ENCODE peak calls at places on chromosome 12, in four cellular contexts. One of them, this sample, is unnamed.

GRCh38 chr12:18239561-18239960 is 21.8 kb upstream of the PIK3C2G start:
- DNase-seq in fibroblast of lung: peak
- DNase-seq in progenitor cell of endocrine pancreas: no peak
- DNase-seq in cardiac muscle cell: no peak
- DNase-seq in this sample: no peak

GRCh38 chr12:22477166-22477893 is 67.0 kb downstream of the C2CD5 start:
- DNase-seq in fibroblast of lung: peak
- DNase-seq in progenitor cell of endocrine pancreas: no peak
- DNase-seq in cardiac muscle cell: no peak
- DNase-seq in this sample: no peak

GRCh38 chr12:49198431-49199155 is 9.7 kb upstream of the TUBA1A start:
- DNase-seq in fibroblast of lung: peak
- DNase-seq in progenitor cell of endocrine pancreas: no peak
- DNase-seq in cardiac muscle cell: no peak
- DNase-seq in this sample: no peak

GRCh38 chr12:54229624-54230212 is 40.9 kb upstream of the SMUG1 start:
- DNase-seq in fibroblast of lung: peak
- DNase-seq in progenitor cell of endocrine pancreas: no peak
- DNase-seq in cardiac muscle cell: no peak
- DNase-seq in this sample: no peak

GRCh38 chr12:100163416-100164152 is 20.9 kb upstream of the BLTP3B start:
- DNase-seq in fibroblast of lung: peak
- DNase-seq in progenitor cell of endocrine pancreas: peak
- DNase-seq in cardiac muscle cell: peak
- DNase-seq in this sample: peak

GRCh38 chr12:19129486-19130223 is at the start of gene PLEKHA5:
- DNase-seq in fibroblast of lung: peak
- DNase-seq in progenitor cell of endocrine pancreas: peak
- DNase-seq in cardiac muscle cell: peak
- DNase-seq in this sample: peak

GRCh38 chr12:22994276-22994675 is 369.3 kb downstream of the ETNK1 start:
- DNase-seq in fibroblast of lung: no peak
- DNase-seq in progenitor cell of endocrine pancreas: no peak
- DNase-seq in cardiac muscle cell: no peak
- DNase-seq in this sample: no peak

GRCh38 chr12:120453977-120454376 is 7.7 kb downstream of the GATC start:
- DNase-seq in fibroblast of lung: peak
- DNase-seq in progenitor cell of endocrine pancreas: no peak
- DNase-seq in cardiac muscle cell: peak
- DNase-seq in this sample: no peak

GRCh38 chr12:99722690-99723486 is 75.3 kb downstream of the GARIN6 start:
- DNase-seq in fibroblast of lung: no peak
- DNase-seq in progenitor cell of endocrine pancreas: no peak
- DNase-seq in cardiac muscle cell: no peak
- DNase-seq in this sample: no peak

GRCh38 chr12:3673960-3674708 is 78.8 kb downstream of the CRACR2A start:
- DNase-seq in fibroblast of lung: no peak
- DNase-seq in progenitor cell of endocrine pancreas: no peak
- DNase-seq in cardiac muscle cell: no peak
- DNase-seq in this sample: no peak
- TF ChIP-seq CTCF in fibroblast of lung: no peak
- TF ChIP-seq CTCF in progenitor cell of endocrine pancreas: no peak
- TF ChIP-seq CTCF in cardiac muscle cell: no peak
- TF ChIP-seq CTCF in this sample: no peak

DNA sequence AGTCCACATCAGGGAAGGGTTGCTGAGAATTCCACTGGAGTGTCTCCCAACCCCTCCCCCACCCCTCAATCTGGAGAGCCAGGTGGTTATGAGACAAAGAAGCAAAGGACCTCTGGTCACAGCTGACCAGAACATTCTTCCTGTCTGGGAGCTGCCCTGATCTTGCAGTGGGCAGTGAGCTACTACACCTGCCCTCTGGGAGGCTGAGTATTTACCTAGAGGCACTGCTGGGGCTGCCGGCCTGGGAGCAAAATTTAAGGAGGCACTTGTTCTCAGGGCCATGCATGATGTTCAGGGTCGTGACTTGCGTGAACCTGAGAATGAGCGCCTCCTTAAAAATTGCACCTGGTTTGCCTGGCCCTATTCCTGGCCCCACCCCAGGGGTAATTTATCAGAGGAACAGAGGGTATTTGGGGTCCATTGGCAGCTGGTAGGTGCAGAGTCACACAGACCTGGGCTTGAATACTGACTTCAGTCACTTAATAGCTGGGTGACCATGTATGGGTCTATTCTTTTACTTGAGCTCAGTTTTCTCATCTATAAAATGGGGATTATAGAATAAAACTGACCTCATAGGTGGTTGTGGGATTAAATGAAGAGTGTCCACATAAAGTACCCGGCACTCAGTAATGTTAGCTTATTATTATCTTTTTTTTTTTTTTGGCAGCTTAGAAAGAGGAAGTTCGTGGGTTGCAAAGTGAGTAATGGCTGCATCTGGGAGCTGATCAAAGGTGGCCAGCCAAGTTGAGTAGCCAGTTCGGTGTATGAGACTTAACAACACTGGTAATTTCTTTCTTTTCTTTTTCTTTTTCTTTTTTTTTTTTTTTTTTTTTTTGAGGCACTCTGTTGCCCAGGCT is 107.4 kb upstream of the MED13L start:
- DNase-seq in fibroblast of lung: peak
- DNase-seq in progenitor cell of endocrine pancreas: no peak
- DNase-seq in cardiac muscle cell: no peak
- DNase-seq in this sample: no peak
- TF ChIP-seq CTCF in fibroblast of lung: no peak
- TF ChIP-seq CTCF in progenitor cell of endocrine pancreas: no peak
- TF ChIP-seq CTCF in cardiac muscle cell: no peak
- TF ChIP-seq CTCF in this sample: no peak

GRCh38 chr12:88017964-88018363 is 11.2 kb downstream of the C12orf50 start:
- DNase-seq in fibroblast of lung: no peak
- DNase-seq in progenitor cell of endocrine pancreas: no peak
- DNase-seq in cardiac muscle cell: no peak
- DNase-seq in this sample: no peak
- TF ChIP-seq CTCF in fibroblast of lung: no peak
- TF ChIP-seq CTCF in progenitor cell of endocrine pancreas: no peak
- TF ChIP-seq CTCF in cardiac muscle cell: no peak
- TF ChIP-seq CTCF in this sample: no peak

GRCh38 chr12:109739747-109740693 is 26.4 kb downstream of the FAM222A start:
- DNase-seq in fibroblast of lung: no peak
- DNase-seq in progenitor cell of endocrine pancreas: no peak
- DNase-seq in cardiac muscle cell: no peak
- DNase-seq in this sample: no peak
- TF ChIP-seq CTCF in fibroblast of lung: no peak
- TF ChIP-seq CTCF in progenitor cell of endocrine pancreas: peak
- TF ChIP-seq CTCF in cardiac muscle cell: peak
- TF ChIP-seq CTCF in this sample: peak

GRCh38 chr12:117472983-117473382 is 111.6 kb upstream of the NOS1 start:
- DNase-seq in fibroblast of lung: no peak
- DNase-seq in progenitor cell of endocrine pancreas: peak
- DNase-seq in cardiac muscle cell: peak
- DNase-seq in this sample: no peak
- TF ChIP-seq CTCF in fibroblast of lung: no peak
- TF ChIP-seq CTCF in progenitor cell of endocrine pancreas: peak
- TF ChIP-seq CTCF in cardiac muscle cell: no peak
- TF ChIP-seq CTCF in this sample: peak

GRCh38 chr12:112998997-112999767 is 20.9 kb downstream of the OAS2 start:
- DNase-seq in fibroblast of lung: no peak
- DNase-seq in progenitor cell of endocrine pancreas: no peak
- DNase-seq in cardiac muscle cell: no peak
- DNase-seq in this sample: no peak

GRCh38 chr12:113002676-113003075 is 24.4 kb downstream of the OAS2 start:
- DNase-seq in fibroblast of lung: no peak
- DNase-seq in progenitor cell of endocrine pancreas: no peak
- DNase-seq in cardiac muscle cell: no peak
- DNase-seq in this sample: no peak

GRCh38 chr12:113003631-113004030 is 25.3 kb downstream of the OAS2 start:
- DNase-seq in fibroblast of lung: no peak
- DNase-seq in progenitor cell of endocrine pancreas: no peak
- DNase-seq in cardiac muscle cell: no peak
- DNase-seq in this sample: no peak

GRCh38 chr12:113000433-113000832 is 22.1 kb downstream of the OAS2 start:
- DNase-seq in fibroblast of lung: no peak
- DNase-seq in progenitor cell of endocrine pancreas: no peak
- DNase-seq in cardiac muscle cell: no peak
- DNase-seq in this sample: no peak

DNA sequence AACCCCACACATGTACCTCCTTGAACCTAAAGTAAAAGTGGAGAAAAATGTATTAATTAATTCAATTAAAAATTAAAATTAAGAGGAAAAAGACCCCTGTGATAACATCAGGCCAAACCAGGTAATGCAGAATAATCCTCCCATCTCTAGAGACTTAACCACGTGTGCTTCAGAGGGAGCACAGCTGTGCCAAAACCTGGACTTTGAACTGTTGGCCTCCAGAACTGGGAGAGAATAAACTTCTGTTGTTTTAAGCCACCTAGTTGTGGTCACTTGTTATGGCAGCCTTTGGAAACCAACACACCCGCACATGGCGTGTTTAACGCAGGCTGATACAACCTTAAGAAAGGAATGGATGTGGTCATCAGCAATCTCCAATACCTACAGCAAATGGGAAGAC is 23.8 kb downstream of the OAS2 start:
- DNase-seq in fibroblast of lung: no peak
- DNase-seq in progenitor cell of endocrine pancreas: no peak
- DNase-seq in cardiac muscle cell: no peak
- DNase-seq in this sample: no peak
- TF ChIP-seq CTCF in fibroblast of lung: no peak
- TF ChIP-seq CTCF in progenitor cell of endocrine pancreas: peak
- TF ChIP-seq CTCF in cardiac muscle cell: no peak
- TF ChIP-seq CTCF in this sample: peak

GRCh38 chr12:31221566-31221945 is 104.4 kb downstream of the SINHCAF start:
- DNase-seq in fibroblast of lung: no peak
- DNase-seq in progenitor cell of endocrine pancreas: no peak
- DNase-seq in cardiac muscle cell: no peak
- DNase-seq in this sample: no peak

GRCh38 chr12:31220061-31220460 is 105.9 kb downstream of the SINHCAF start:
- DNase-seq in fibroblast of lung: no peak
- DNase-seq in progenitor cell of endocrine pancreas: no peak
- DNase-seq in cardiac muscle cell: no peak
- DNase-seq in this sample: no peak

GRCh38 chr12:31224768-31225448 is 101.0 kb downstream of the SINHCAF start:
- DNase-seq in fibroblast of lung: no peak
- DNase-seq in progenitor cell of endocrine pancreas: no peak
- DNase-seq in cardiac muscle cell: no peak
- DNase-seq in this sample: no peak

GRCh38 chr12:31220633-31221565 is 105.1 kb downstream of the SINHCAF start:
- DNase-seq in fibroblast of lung: peak
- DNase-seq in progenitor cell of endocrine pancreas: no peak
- DNase-seq in cardiac muscle cell: no peak
- DNase-seq in this sample: no peak

GRCh38 chr12:31222620-31223222 is 103.2 kb downstream of the SINHCAF start:
- DNase-seq in fibroblast of lung: no peak
- DNase-seq in progenitor cell of endocrine pancreas: no peak
- DNase-seq in cardiac muscle cell: no peak
- DNase-seq in this sample: no peak
- TF ChIP-seq CTCF in fibroblast of lung: no peak
- TF ChIP-seq CTCF in progenitor cell of endocrine pancreas: no peak
- TF ChIP-seq CTCF in cardiac muscle cell: no peak
- TF ChIP-seq CTCF in this sample: no peak

GRCh38 chr12:12725086-12725955 is 8.2 kb downstream of the CDKN1B start:
- DNase-seq in fibroblast of lung: peak
- DNase-seq in progenitor cell of endocrine pancreas: peak
- DNase-seq in cardiac muscle cell: peak
- DNase-seq in this sample: peak
- TF ChIP-seq CTCF in fibroblast of lung: no peak
- TF ChIP-seq CTCF in progenitor cell of endocrine pancreas: peak
- TF ChIP-seq CTCF in cardiac muscle cell: no peak
- TF ChIP-seq CTCF in this sample: no peak

DNA sequence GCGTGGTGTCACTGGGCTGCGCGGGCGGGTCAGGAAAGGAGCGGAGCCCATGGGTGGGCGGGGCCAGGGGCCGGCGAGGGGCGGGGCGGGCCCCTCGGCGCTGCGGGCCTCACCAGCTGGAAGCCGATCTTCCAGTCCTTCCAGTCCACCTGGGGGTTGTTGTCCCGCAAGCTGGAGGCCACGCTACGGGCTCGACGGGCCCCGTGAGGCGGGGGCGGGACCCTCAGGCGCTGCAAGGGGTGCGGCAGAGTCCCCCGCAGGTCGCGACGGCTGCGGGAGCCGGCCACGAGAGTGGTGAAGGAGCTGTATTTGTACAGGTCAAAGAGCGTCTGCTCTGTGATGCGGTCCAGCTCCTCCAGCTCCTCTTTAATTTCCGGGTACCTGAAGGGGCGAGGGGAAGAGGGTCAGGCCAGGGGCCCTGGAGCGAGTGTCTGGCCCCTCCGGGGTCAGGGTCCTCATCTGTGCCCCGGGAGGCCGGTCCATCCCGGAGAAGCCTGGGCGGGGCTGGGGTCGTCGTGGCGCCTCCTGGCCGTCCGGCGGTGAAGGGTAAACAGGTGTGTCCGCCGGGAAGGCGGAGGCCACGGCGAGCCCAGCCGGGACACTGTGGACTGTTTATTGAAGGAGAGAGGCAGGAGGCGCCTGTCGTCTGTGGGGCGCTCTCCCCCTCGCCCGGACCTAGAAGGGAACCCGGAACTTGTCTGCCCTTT is 11.9 kb downstream of the SCNN1A start:
- DNase-seq in fibroblast of lung: peak
- DNase-seq in progenitor cell of endocrine pancreas: peak
- DNase-seq in cardiac muscle cell: peak
- DNase-seq in this sample: no peak
- TF ChIP-seq CTCF in fibroblast of lung: no peak
- TF ChIP-seq CTCF in progenitor cell of endocrine pancreas: peak
- TF ChIP-seq CTCF in cardiac muscle cell: no peak
- TF ChIP-seq CTCF in this sample: no peak

GRCh38 chr12:85998074-85998473 is 124.0 kb downstream of the NTS start:
- DNase-seq in fibroblast of lung: no peak
- DNase-seq in progenitor cell of endocrine pancreas: no peak
- DNase-seq in cardiac muscle cell: no peak
- DNase-seq in this sample: no peak

GRCh38 chr12:85993746-85994145 is 119.7 kb downstream of the NTS start:
- DNase-seq in fibroblast of lung: no peak
- DNase-seq in progenitor cell of endocrine pancreas: no peak
- DNase-seq in cardiac muscle cell: no peak
- DNase-seq in this sample: no peak

DNA sequence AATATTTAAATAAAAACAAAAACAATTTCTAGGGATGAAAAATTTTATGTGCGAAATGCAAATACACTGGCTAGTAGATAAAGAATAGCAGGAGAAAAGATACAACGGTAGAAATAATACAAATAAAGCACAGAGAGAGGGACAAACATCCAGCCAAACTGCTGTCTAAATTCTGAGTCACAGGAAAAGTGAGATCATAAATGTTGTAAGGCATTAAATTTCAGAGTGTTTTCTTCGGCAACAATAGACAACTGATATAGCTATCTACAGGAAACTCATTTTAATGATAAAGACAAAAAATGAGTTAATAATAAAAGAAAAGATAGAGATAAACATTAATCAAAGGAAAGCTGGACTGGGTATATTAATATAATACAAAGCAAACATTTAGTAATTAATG is 122.2 kb downstream of the NTS start:
- DNase-seq in fibroblast of lung: peak
- DNase-seq in progenitor cell of endocrine pancreas: no peak
- DNase-seq in cardiac muscle cell: no peak
- DNase-seq in this sample: no peak
- TF ChIP-seq CTCF in fibroblast of lung: no peak
- TF ChIP-seq CTCF in progenitor cell of endocrine pancreas: no peak
- TF ChIP-seq CTCF in cardiac muscle cell: no peak
- TF ChIP-seq CTCF in this sample: no peak